ENCODE peak calls at places on chromosomes 7 and 10, in four cellular contexts. U is fibroblast of mammary gland; E is left lung; R is CD8-positive, alpha-beta T cell. Q is an unnamed sample.

GRCh38 chr10:35058134-35058533 is 32.0 kb downstream of the CUL2 start:
- DNase-seq in U (peak; percentile 90), E (no peak), R (no peak), Q (no peak)

GRCh38 chr7:25031007-25031406 is 51.0 kb upstream of the OSBPL3 start:
- DNase-seq in R (no peak), E (no peak), U (no peak), Q (no peak)

GRCh38 chr7:141158562-141158961 is 84.7 kb downstream of the TMEM178B start:
- DNase-seq in R (no peak), U (peak; percentile 98), E (no peak), Q (no peak)

GRCh38 chr7:70712942-70713341 is 419.0 kb upstream of the GALNT17 start:
- DNase-seq in R (no peak), E (no peak), U (no peak), Q (no peak)

GRCh38 chr10:488081-488932 is 201.2 kb downstream of the DIP2C start:
- DNase-seq in R (no peak), E (no peak), U (no peak), Q (no peak)

GRCh38 chr7:99090811-99091582 is 52.9 kb downstream of the SMURF1 start:
- DNase-seq in U (peak; percentile 31), R (no peak), E (no peak), Q (no peak)

GRCh38 chr7:43454936-43455518 is 127.9 kb upstream of the STK17A start:
- DNase-seq in U (peak; percentile 66), E (no peak), R (no peak), Q (peak; percentile 51)

GRCh38 chr10:125060038-125060437 is 100.3 kb downstream of the CTBP2 start:
- DNase-seq in E (no peak), R (no peak), U (peak; percentile 42), Q (no peak)

GRCh38 chr7:16883918-16884317 is 2.1 kb upstream of the AGR3 start:
- DNase-seq in E (no peak), R (no peak), U (no peak), Q (peak; percentile 48)

GRCh38 chr10:125916977-125917376 is 20.6 kb downstream of the FANK1 start:
- DNase-seq in E (no peak), U (no peak), R (no peak), Q (no peak)

GRCh38 chr10:125060851-125061556 is 99.4 kb downstream of the CTBP2 start:
- DNase-seq in R (peak; percentile 9), E (peak; percentile 93), U (peak; percentile 78), Q (no peak)

GRCh38 chr10:50416181-50416824 is 165.0 kb upstream of the ASAH2 start:
- DNase-seq in E (no peak), U (peak; percentile 49), R (no peak), Q (no peak)

GRCh38 chr7:139995034-139995915 is 67.5 kb downstream of the PARP12 start:
- DNase-seq in U (peak; percentile 45), E (no peak), R (no peak), Q (no peak)
- TF ChIP-seq CTCF in U (no peak), E (no peak), R (no peak), Q (no peak)

GRCh38 chr10:110221721-110222261 is 14.4 kb downstream of the MXI1 start:
- DNase-seq in U (peak; percentile 97), R (peak; percentile 49), E (peak; percentile 85), Q (peak; percentile 75)
- TF ChIP-seq CTCF in U (peak; percentile 23), R (no peak), E (no peak), Q (no peak)

GRCh38 chr7:49001610-49002033 is 77.3 kb downstream of the CDC14C start:
- DNase-seq in R (no peak), E (no peak), U (peak; percentile 9), Q (no peak)
- TF ChIP-seq CTCF in R (no peak), E (peak; percentile 15), U (peak; percentile 49), Q (no peak)

GRCh38 chr7:134367956-134368749 is 51.4 kb upstream of the SLC35B4 start:
- DNase-seq in R (no peak), U (peak; percentile 50), E (no peak), Q (no peak)
- TF ChIP-seq CTCF in R (no peak), U (no peak), E (no peak), Q (no peak)

DNA sequence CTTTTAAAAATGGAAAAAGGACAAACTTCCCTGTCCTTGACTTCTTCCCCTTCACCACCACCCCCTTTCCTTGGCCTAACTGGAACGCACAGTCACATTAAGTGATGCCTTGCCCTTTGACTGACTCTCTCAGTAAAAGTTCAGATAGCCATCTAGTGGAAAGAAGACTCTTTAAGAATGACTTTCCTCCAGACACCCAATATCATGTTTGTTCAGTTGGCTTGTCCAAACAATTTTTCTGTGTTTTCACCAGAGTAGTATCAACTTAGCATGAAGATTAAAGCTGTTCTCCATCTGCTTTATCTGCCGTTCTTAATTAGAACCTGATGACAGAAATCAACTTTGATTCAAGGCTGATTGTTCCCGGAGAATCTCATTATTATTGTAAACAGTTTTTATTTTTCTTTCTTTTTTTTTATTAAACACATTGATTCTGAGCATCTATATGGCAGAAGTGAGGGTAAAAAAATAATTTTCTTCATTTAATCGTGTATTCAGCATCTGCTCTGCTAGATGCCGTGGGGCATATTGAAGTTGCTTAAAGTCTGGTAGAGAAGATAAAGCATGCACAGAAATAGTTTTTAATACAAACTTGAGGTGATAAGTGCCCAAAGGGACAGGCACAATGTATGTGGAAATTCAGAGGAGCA is 45.3 kb downstream of the CNNM2 start:
- DNase-seq in R (no peak), E (no peak), U (peak; percentile 4), Q (no peak)
- TF ChIP-seq CTCF in R (no peak), E (no peak), U (no peak), Q (no peak)

DNA sequence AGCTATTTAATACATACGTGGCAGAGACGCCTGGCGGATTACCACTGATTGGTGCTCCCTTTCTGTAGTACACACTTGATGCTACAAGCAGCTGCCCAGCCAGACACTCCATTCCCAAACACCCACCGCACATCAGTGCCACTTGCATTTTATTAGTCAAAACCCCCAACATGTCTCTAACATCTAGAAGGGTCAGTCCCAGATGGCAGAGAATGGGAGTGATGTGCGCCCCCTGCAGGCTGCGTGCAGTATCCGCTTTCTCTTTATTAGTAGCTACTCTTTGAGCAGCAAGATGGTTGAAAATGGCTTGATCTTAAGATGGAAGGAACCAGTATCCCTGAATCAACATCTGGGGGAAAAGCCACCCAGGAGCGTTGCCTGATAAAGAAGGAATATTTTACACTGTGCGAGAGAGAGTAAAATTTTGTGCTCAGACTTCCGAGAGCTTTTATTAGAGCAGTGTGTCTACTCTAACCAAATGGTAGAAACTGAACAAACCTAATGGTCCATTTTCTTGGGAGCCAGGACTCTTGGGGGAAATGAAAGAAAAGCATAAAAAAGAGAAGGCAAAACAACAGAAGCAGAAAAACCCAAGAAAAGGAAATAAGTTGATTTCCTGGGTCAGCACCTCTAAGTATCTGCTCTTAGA is 78.3 kb downstream of the ST8SIA6 start:
- DNase-seq in R (no peak), U (peak; percentile 27), E (no peak), Q (no peak)
- TF ChIP-seq CTCF in R (no peak), U (peak; percentile 67), E (no peak), Q (peak; percentile 39)

Q was measured in B cell.